ENCODE peak calls at places on chromosomes 5 and 9, in six cellular contexts. A is ovary, L is uterus, U is lung, T is PC-9, G is mammary epithelial cell. O is an unnamed sample. For H3K4me1 and H3K36me3, the result is how much of the 10 kb centered on the place peaks cover.

GRCh38 chr5:1468247-1468612 is 23.0 kb upstream of the SLC6A3 start:
- DNase-seq in A (no peak), G (no peak), U (no peak), L (peak), T (no peak), O (peak)

GRCh38 chr5:77214151-77214550 is 3.7 kb downstream of the PDE8B start:
- DNase-seq in U (no peak), A (no peak), L (no peak), T (no peak), G (no peak), O (no peak)

GRCh38 chr9:20524776-20525175 is 97.5 kb downstream of the MLLT3 start:
- DNase-seq in U (no peak), T (no peak), L (no peak), G (no peak), A (no peak), O (no peak)

GRCh38 chr5:96924016-96924443 is 11.8 kb upstream of the LNPEP start:
- DNase-seq in G (peak), U (no peak), T (no peak), A (no peak), L (no peak), O (peak)

GRCh38 chr5:108093186-108093585 is 288.7 kb downstream of the FBXL17 start:
- DNase-seq in T (no peak), U (no peak), L (no peak), A (no peak), G (no peak), O (peak)

GRCh38 chr9:136267261-136268111 is 21.9 kb upstream of the QSOX2 start:
- DNase-seq in L (peak), G (peak), A (peak), U (peak), T (peak), O (peak)

GRCh38 chr5:133331866-133332731 is 280.2 kb downstream of the FSTL4 start:
- DNase-seq in U (no peak), G (no peak), A (no peak), L (no peak), T (no peak), O (no peak)

GRCh38 chr9:89153618-89154017 is 25.0 kb downstream of the SHC3 start:
- DNase-seq in G (peak), L (no peak), U (no peak), T (peak), A (no peak), O (peak)

GRCh38 chr9:109428854-109429253 is 69.3 kb downstream of the PTPN3 start:
- DNase-seq in U (no peak), A (no peak), L (no peak), T (no peak), G (no peak), O (peak)

GRCh38 chr5:111983459-111983858 is 226.5 kb upstream of the NREP start:
- DNase-seq in G (no peak), T (no peak), L (no peak), U (no peak), A (no peak), O (no peak)

GRCh38 chr5:154603978-154604679 is 126.1 kb upstream of the HAND1 start:
- DNase-seq in T (no peak), A (no peak), U (peak), L (no peak), G (no peak), O (peak)

GRCh38 chr9:133839822-133840329 is 101.7 kb upstream of the SARDH start:
- DNase-seq in T (no peak), L (no peak), A (no peak), G (no peak), U (no peak), O (peak)

GRCh38 chr5:145811834-145812625 is 23.1 kb downstream of the PRELID2 start:
- DNase-seq in T (no peak), G (peak), A (no peak), L (no peak), U (no peak), O (peak)

GRCh38 chr5:113253037-113253436 is 181.8 kb downstream of the TSSK1B start:
- DNase-seq in L (no peak), A (no peak), G (no peak), U (no peak), T (no peak), O (no peak)

GRCh38 chr5:9058161-9058560 is 487.7 kb downstream of the SEMA5A start:
- DNase-seq in G (peak), A (no peak), U (no peak), L (no peak), T (no peak), O (no peak)

GRCh38 chr5:150497274-150497988 is 10.5 kb upstream of the NDST1 start:
- DNase-seq in T (peak), G (peak), L (peak), U (peak), A (peak), O (peak)

GRCh38 chr9:133468777-133469455 is 9.1 kb downstream of the CACFD1 start:
- DNase-seq in A (no peak), L (no peak), T (no peak), U (no peak), G (no peak), O (no peak)

GRCh38 chr9:95189230-95190098 is 128.0 kb downstream of the FANCC start:
- DNase-seq in U (no peak), A (peak), T (no peak), L (no peak), G (no peak), O (peak)

GRCh38 chr9:136777359-136777758 is 13.0 kb upstream of the LCN15 start:
- DNase-seq in U (no peak), T (no peak), A (no peak), G (no peak), L (no peak), O (no peak)

GRCh38 chr5:21152611-21153010 is 1164.6 kb upstream of the CDH18 start:
- DNase-seq in U (no peak), T (peak), G (peak), A (no peak), L (no peak), O (peak)

GRCh38 chr9:101387871-101388506 is 3.2 kb upstream of the BAAT start:
- DNase-seq in A (no peak), T (no peak), G (peak), L (no peak), U (no peak), O (peak)

GRCh38 chr5:140513124-140513523 is 34.3 kb upstream of the EIF4EBP3 start:
- DNase-seq in U (no peak), T (no peak), G (no peak), A (no peak), L (no peak), O (no peak)

GRCh38 chr9:107841078-107841477 is 351.5 kb upstream of the KLF4 start:
- DNase-seq in L (no peak), A (no peak), G (no peak), U (no peak), T (no peak), O (no peak)

GRCh38 chr5:102218159-102218558 is 77.9 kb downstream of the SLCO4C1 start:
- DNase-seq in U (no peak), G (no peak), A (no peak), T (no peak), L (no peak), O (no peak)

GRCh38 chr5:133030343-133031005 is 4.1 kb upstream of the ZCCHC10 start:
- DNase-seq in A (no peak), G (no peak), T (no peak), U (no peak), L (no peak), O (no peak)

GRCh38 chr9:33125871-33126822 is 41.0 kb downstream of the B4GALT1 start:
- DNase-seq in A (no peak), G (peak), U (no peak), T (no peak), L (no peak), O (no peak)

GRCh38 chr9:77944556-77945261 is 86.9 kb downstream of the GNAQ start:
- DNase-seq in L (no peak), A (no peak), G (no peak), T (no peak), U (peak), O (no peak)

GRCh38 chr9:127947841-127948710 is 10.4 kb upstream of the DPM2 start:
- DNase-seq in T (no peak), G (no peak), A (no peak), L (no peak), U (no peak), O (no peak)

GRCh38 chr9:127946728-127947127 is 9.1 kb upstream of the DPM2 start:
- DNase-seq in G (no peak), L (no peak), A (no peak), U (no peak), T (no peak), O (no peak)

GRCh38 chr9:127950513-127951210 is 13.0 kb upstream of the DPM2 start:
- DNase-seq in T (no peak), L (peak), A (no peak), G (peak), U (no peak), O (peak)

GRCh38 chr9:127953768-127954505 is 16.3 kb upstream of the DPM2 start:
- DNase-seq in U (no peak), T (no peak), A (no peak), L (no peak), G (no peak), O (no peak)

GRCh38 chr9:127949827-127950512 is 12.3 kb upstream of the DPM2 start:
- DNase-seq in G (no peak), A (no peak), T (no peak), U (no peak), L (no peak), O (no peak)
- H3K4me1 ChIP-seq in G (under half), A (under half), T (under half), U (under half), L (under half), O (under half)

GRCh38 chr5:58542709-58543108 is 40.2 kb upstream of the RAB3C start:
- DNase-seq in L (no peak), G (no peak), U (no peak), T (no peak), A (no peak), O (no peak)
- TF ChIP-seq CTCF in L (no peak), G (no peak), U (no peak), T (no peak), A (no peak), O (no peak)

GRCh38 chr5:55331321-55331720 is 23.5 kb downstream of the MTREX start:
- DNase-seq in L (no peak), T (no peak), U (no peak), G (no peak), A (no peak), O (no peak)
- H3K36me3 ChIP-seq in L (under half), T (under half), U (under half), G (under half), A (under half), O (under half)

DNA sequence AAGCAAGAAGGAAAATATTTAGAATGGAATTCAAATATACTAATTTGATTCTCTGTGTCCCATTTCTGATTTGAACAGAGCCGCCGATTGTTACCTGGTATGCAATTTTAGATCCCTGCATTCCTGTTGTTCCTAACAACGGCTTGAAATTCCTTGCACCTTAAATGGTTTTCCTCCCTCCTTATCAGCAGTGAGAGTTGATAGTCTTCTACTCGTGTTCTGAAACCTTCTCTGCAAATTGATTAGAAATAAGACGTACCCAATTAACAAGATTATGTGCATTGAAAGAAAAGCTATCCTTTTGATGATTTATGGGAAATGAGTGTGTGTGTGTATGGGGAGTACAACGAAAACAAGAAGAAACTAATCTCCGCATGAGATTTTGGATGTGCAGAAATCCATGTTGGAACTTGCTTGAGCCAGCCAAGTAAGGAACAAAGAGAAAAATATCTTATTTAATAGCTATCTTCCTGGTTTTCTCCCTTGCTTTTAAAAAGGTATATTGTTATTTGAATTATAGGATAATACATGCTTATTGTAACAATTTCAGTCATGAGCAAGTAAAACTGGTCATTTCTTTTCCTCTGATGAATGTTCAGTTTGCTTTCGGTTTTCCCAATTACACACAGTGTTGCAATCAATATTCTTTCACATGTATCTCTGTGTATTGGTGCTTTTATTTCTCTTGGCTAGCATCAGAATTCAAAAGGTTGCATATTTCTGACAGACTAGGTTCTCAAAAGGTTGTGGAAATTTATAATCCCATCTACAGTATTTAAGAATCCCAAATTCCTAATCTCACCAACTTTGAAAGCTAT is 211.1 kb upstream of the ACTBL2 start:
- DNase-seq in U (no peak), L (no peak), T (no peak), A (no peak), G (peak), O (no peak)
- H3K4me1 ChIP-seq in U (under half), L (under half), T (under half), A (under half), G (under half), O (under half)

GRCh38 chr5:179295778-179296149 is 49.5 kb downstream of the ADAMTS2 start:
- DNase-seq in G (no peak), U (no peak), T (no peak), L (peak), A (no peak), O (no peak)

GRCh38 chr5:179294891-179295777 is 50.1 kb downstream of the ADAMTS2 start:
- DNase-seq in A (no peak), L (peak), T (no peak), U (no peak), G (no peak), O (no peak)

GRCh38 chr5:179292681-179293080 is 52.6 kb downstream of the ADAMTS2 start:
- DNase-seq in A (no peak), U (no peak), G (no peak), L (no peak), T (no peak), O (no peak)

GRCh38 chr5:179293276-179293675 is 52.0 kb downstream of the ADAMTS2 start:
- DNase-seq in G (no peak), U (no peak), L (peak), T (no peak), A (no peak), O (no peak)

GRCh38 chr5:179294131-179294780 is 51.0 kb downstream of the ADAMTS2 start:
- DNase-seq in A (no peak), T (no peak), G (no peak), U (no peak), L (peak), O (no peak)
- TF ChIP-seq CTCF in A (no peak), T (no peak), G (no peak), U (no peak), L (no peak), O (no peak)

GRCh38 chr5:134817006-134817405 is 28.8 kb upstream of the C5orf24 start:
- DNase-seq in T (no peak), L (no peak), A (no peak), G (no peak), U (no peak), O (no peak)
- H3K36me3 ChIP-seq in T (under half), L (under half), A (under half), G (under half), U (under half), O (half or more)

O was measured in cardiac muscle cell.